ENCODE peak calls at places on chromosomes 13 and 19, in nine cellular contexts. V is K562; A is tibial nerve; G is CD4-positive, alpha-beta T cell; E is CD4-positive, CD25-positive, alpha-beta regulatory T cell; J is brain microvascular endothelial cell; Z is GM12878; M is thoracic aorta; B is CD4-positive, alpha-beta memory T cell. F is an unnamed sample.

GRCh38 chr19:29396925-29397324 is 128.9 kb upstream of the VSTM2B start:
- DNase-seq in G (no peak), E (no peak), M (no peak), A (no peak), B (no peak), V (no peak), Z (no peak), J (no peak), F (no peak)

GRCh38 chr19:30447276-30447870 is 75.2 kb downstream of the ZNF536 start:
- DNase-seq in G (no peak), V (no peak), M (no peak), E (no peak), B (no peak), A (no peak), Z (no peak), J (no peak), F (no peak)

GRCh38 chr19:4059931-4060620 is 6.6 kb downstream of the ZBTB7A start:
- DNase-seq in J (no peak), A (peak), G (peak), Z (peak), V (peak), M (no peak), B (peak), E (peak), F (no peak)

GRCh38 chr13:113665582-113666323 is 1.3 kb upstream of the GRK1 start:
- DNase-seq in V (no peak), B (no peak), G (no peak), M (no peak), J (no peak), A (peak), E (no peak), Z (no peak), F (peak)

GRCh38 chr19:42250249-42250665 is 4.7 kb downstream of the ERF start:
- DNase-seq in Z (no peak), A (no peak), J (no peak), E (no peak), M (no peak), V (no peak), G (no peak), B (no peak), F (no peak)

GRCh38 chr19:39297931-39298634 is 1.9 kb downstream of the IFNL1 start:
- DNase-seq in E (peak), J (no peak), B (peak), A (no peak), G (peak), Z (no peak), M (no peak), V (no peak), F (no peak)

GRCh38 chr19:39970424-39970673 is 616 bp upstream of the PSMC4 start:
- DNase-seq in B (no peak), M (no peak), Z (peak), V (no peak), J (no peak), A (no peak), E (no peak), G (no peak), F (no peak)

GRCh38 chr13:59230484-59231264 is 933.1 kb downstream of the DIAPH3 start:
- DNase-seq in J (no peak), A (no peak), E (no peak), Z (no peak), B (no peak), G (no peak), M (no peak), V (no peak), F (no peak)

GRCh38 chr13:49488563-49488962 is 7.2 kb upstream of the PHF11 start:
- DNase-seq in J (no peak), B (no peak), V (no peak), A (no peak), M (no peak), G (no peak), E (no peak), Z (no peak), F (no peak)

GRCh38 chr19:46192990-46193650 is 36.4 kb upstream of the IGFL1 start:
- DNase-seq in Z (no peak), G (no peak), J (peak), B (no peak), A (no peak), E (peak), M (no peak), V (peak), F (no peak)

GRCh38 chr13:68099616-68100015 is 869.5 kb upstream of the PCDH9 start:
- DNase-seq in E (no peak), A (no peak), B (no peak), V (no peak), G (no peak), J (peak), Z (no peak), M (no peak), F (no peak)

GRCh38 chr13:114112826-114113322 is 19.5 kb downstream of the RASA3 start:
- DNase-seq in V (no peak), Z (no peak), G (peak), J (no peak), B (no peak), A (peak), E (no peak), M (no peak), F (peak)

GRCh38 chr13:24670174-24670573 is 10.0 kb upstream of the ATP12A start:
- DNase-seq in E (no peak), Z (no peak), G (no peak), A (no peak), J (no peak), B (no peak), V (no peak), M (no peak), F (no peak)

GRCh38 chr13:88068975-88069374 is 397.8 kb downstream of the SLITRK5 start:
- DNase-seq in V (no peak), A (no peak), B (no peak), M (no peak), J (no peak), Z (no peak), E (no peak), G (no peak), F (peak)

GRCh38 chr19:55094456-55095259 is 19.0 kb downstream of the EPS8L1 start:
- DNase-seq in J (no peak), V (no peak), M (no peak), A (no peak), Z (no peak), B (no peak), G (no peak), E (no peak), F (no peak)

GRCh38 chr13:112775791-112776279 is 86.0 kb downstream of the ATP11A start:
- DNase-seq in J (no peak), B (no peak), V (no peak), G (no peak), M (no peak), E (no peak), A (no peak), Z (no peak), F (peak)

GRCh38 chr19:52397310-52398090 is at the start of gene ZNF528:
- DNase-seq in B (peak), J (peak), V (peak), M (peak), G (peak), A (peak), E (peak), Z (peak), F (peak)

GRCh38 chr13:47798906-47799305 is 202.2 kb downstream of the SUCLA2 start:
- DNase-seq in M (no peak), V (no peak), A (no peak), Z (no peak), B (no peak), J (peak), E (peak), G (no peak), F (no peak)

GRCh38 chr19:51417107-51417806 is at the start of gene SIGLEC10:
- DNase-seq in A (no peak), J (no peak), G (no peak), Z (no peak), B (no peak), E (no peak), M (no peak), V (peak), F (no peak)

GRCh38 chr19:16326401-16327130 is 1.9 kb downstream of the KLF2 start:
- DNase-seq in G (peak), B (peak), J (no peak), Z (no peak), M (no peak), E (peak), V (no peak), A (no peak), F (no peak)

GRCh38 chr13:50990540-50991506 is 81.2 kb downstream of the RNASEH2B start:
- DNase-seq in J (peak), E (no peak), M (no peak), B (no peak), A (peak), V (no peak), Z (no peak), G (no peak), F (peak)

GRCh38 chr19:49333426-49334288 is 1.5 kb upstream of the CD37 start:
- DNase-seq in B (peak), E (peak), Z (peak), G (peak), V (no peak), J (no peak), M (no peak), A (no peak), F (no peak)

GRCh38 chr13:40477623-40478608 is 188.5 kb downstream of the FOXO1 start:
- DNase-seq in M (no peak), E (no peak), G (no peak), J (peak), A (peak), Z (no peak), V (no peak), B (no peak), F (no peak)

GRCh38 chr19:46904114-46905060 is 43.6 kb downstream of the ARHGAP35 start:
- DNase-seq in J (peak), M (no peak), E (no peak), B (no peak), V (no peak), A (no peak), G (no peak), Z (no peak), F (no peak)

GRCh38 chr19:5091576-5092215 is 122.8 kb downstream of the KDM4B start:
- DNase-seq in G (no peak), Z (no peak), A (no peak), E (no peak), V (peak), J (no peak), M (no peak), B (no peak), F (peak)

GRCh38 chr19:4441994-4442845 is 15.4 kb downstream of the UBXN6 start:
- DNase-seq in A (no peak), Z (no peak), J (no peak), E (no peak), M (no peak), B (no peak), V (no peak), G (no peak), F (no peak)

GRCh38 chr19:52492201-52492960 is 35.1 kb upstream of the ZNF808 start:
- DNase-seq in A (no peak), M (no peak), E (peak), J (no peak), Z (no peak), V (peak), G (no peak), B (no peak), F (no peak)

GRCh38 chr19:45468159-45468651 is 409 bp downstream of the FOSB start:
- DNase-seq in E (peak), M (no peak), J (peak), A (no peak), B (no peak), V (no peak), Z (no peak), G (peak), F (peak)

GRCh38 chr19:1474765-1475351 is 4.2 kb downstream of the C19orf25 start:
- DNase-seq in J (no peak), A (no peak), Z (no peak), E (no peak), V (no peak), B (no peak), M (no peak), G (no peak), F (no peak)

GRCh38 chr13:111512707-111513106 is 192.3 kb downstream of the TEX29 start:
- DNase-seq in B (no peak), A (no peak), Z (no peak), G (no peak), V (no peak), M (no peak), E (no peak), J (no peak), F (no peak)

GRCh38 chr19:30651066-30651465 is 278.9 kb downstream of the ZNF536 start:
- DNase-seq in B (no peak), V (no peak), Z (no peak), E (no peak), A (no peak), J (no peak), M (no peak), G (no peak), F (no peak)

GRCh38 chr13:46173656-46174055 is 8.3 kb downstream of the LCP1 start:
- DNase-seq in E (no peak), G (no peak), B (no peak), Z (no peak), M (no peak), J (no peak), A (no peak), V (no peak), F (no peak)

GRCh38 chr13:113805431-113806103 is 46.5 kb downstream of the TMEM255B start:
- DNase-seq in Z (no peak), A (no peak), G (no peak), B (no peak), E (no peak), J (no peak), V (no peak), M (no peak), F (no peak)

GRCh38 chr13:98821372-98822237 is 69.1 kb upstream of the SLC15A1 start:
- DNase-seq in J (no peak), V (no peak), G (no peak), B (no peak), Z (no peak), M (no peak), A (no peak), E (no peak), F (no peak)

GRCh38 chr19:44747739-44748425 is 626 bp upstream of the BCL3 start:
- DNase-seq in M (no peak), B (no peak), A (no peak), V (no peak), J (no peak), Z (no peak), E (no peak), G (peak), F (no peak)

GRCh38 chr13:28534210-28534609 is 39.3 kb upstream of the FLT1 start:
- DNase-seq in M (no peak), E (no peak), J (no peak), B (no peak), A (no peak), G (no peak), V (no peak), Z (no peak), F (no peak)

GRCh38 chr13:40446365-40446764 is 220.1 kb downstream of the FOXO1 start:
- DNase-seq in A (no peak), E (no peak), V (no peak), J (no peak), M (no peak), G (no peak), Z (no peak), B (no peak), F (no peak)

GRCh38 chr13:92842145-92842544 is 384.5 kb upstream of the GPC6 start:
- DNase-seq in G (no peak), Z (no peak), E (no peak), A (no peak), J (peak), M (no peak), V (no peak), B (no peak), F (no peak)

GRCh38 chr13:31848621-31849020 is 109.3 kb downstream of the RXFP2 start:
- DNase-seq in M (no peak), E (no peak), A (no peak), G (no peak), B (no peak), Z (no peak), J (no peak), V (no peak), F (no peak)

GRCh38 chr19:29841209-29841558 is 29.4 kb downstream of the CCNE1 start:
- DNase-seq in M (no peak), E (no peak), V (no peak), J (peak), A (no peak), G (no peak), Z (no peak), B (no peak), F (no peak)

DNA sequence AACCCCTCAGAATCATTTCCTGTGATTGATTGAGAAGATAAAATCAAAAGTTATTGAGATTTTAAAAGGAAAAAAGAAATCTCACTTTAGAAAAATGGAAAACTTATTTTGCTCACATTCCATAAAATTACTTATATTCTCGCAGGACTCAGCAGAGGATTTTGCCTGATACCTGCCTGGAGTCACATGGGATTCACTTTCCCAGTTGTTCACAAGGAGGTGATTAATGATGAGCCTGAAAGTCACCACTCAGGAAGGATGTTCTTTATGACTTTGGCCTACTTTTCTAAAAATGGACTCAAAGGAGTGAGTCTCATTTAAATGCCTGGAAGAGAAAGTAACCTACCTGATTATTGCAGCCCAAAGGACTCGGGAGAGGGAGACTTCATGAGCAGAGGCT is 34.5 kb upstream of the FAM216B start:
- DNase-seq in E (no peak), B (no peak), G (no peak), M (no peak), V (no peak), J (no peak), Z (no peak), A (no peak), F (no peak)
- H3K27ac ChIP-seq in E (no peak), B (no peak), G (no peak), M (no peak), V (no peak), J (peak), Z (no peak), A (no peak), F (no peak)

DNA sequence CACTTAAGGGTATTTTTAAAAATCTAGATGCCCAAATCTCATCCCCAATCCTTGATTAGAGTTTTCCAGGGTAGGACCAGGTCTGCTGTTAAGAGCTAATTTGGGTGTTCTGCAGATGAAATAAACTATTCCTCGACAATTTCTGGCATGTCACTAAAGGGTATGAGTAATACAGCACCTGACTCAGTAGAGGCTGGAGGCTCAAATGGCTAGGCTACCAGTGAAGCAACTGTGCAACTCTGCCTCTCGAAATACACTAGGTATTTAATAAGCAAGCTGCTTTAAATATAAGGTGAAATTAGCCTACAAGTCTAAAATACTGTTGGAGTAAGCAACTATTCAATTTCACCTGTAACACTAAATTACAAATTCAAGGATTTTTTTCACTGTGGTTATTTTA is 1.5 kb downstream of the RNF6 start:
- DNase-seq in G (no peak), E (no peak), A (no peak), J (peak), Z (no peak), B (no peak), V (no peak), M (no peak), F (no peak)
- H3K27ac ChIP-seq in G (no peak), E (no peak), A (no peak), J (no peak), Z (peak), B (peak), V (peak), M (no peak), F (no peak)

GRCh38 chr19:13302521-13303270 is 152.5 kb downstream of the IER2 start:
- DNase-seq in G (no peak), E (no peak), B (no peak), A (no peak), J (no peak), Z (no peak), M (no peak), V (no peak), F (no peak)
- H3K27ac ChIP-seq in G (no peak), E (no peak), B (no peak), A (no peak), J (no peak), Z (no peak), M (no peak), V (no peak), F (no peak)

GRCh38 chr13:34224877-34225276 is 406.9 kb downstream of the RFC3 start:
- DNase-seq in E (no peak), B (no peak), Z (no peak), M (no peak), V (no peak), G (no peak), A (no peak), J (no peak), F (no peak)
- H3K27ac ChIP-seq in E (no peak), B (no peak), Z (no peak), M (no peak), V (no peak), G (no peak), A (no peak), J (no peak), F (no peak)

DNA sequence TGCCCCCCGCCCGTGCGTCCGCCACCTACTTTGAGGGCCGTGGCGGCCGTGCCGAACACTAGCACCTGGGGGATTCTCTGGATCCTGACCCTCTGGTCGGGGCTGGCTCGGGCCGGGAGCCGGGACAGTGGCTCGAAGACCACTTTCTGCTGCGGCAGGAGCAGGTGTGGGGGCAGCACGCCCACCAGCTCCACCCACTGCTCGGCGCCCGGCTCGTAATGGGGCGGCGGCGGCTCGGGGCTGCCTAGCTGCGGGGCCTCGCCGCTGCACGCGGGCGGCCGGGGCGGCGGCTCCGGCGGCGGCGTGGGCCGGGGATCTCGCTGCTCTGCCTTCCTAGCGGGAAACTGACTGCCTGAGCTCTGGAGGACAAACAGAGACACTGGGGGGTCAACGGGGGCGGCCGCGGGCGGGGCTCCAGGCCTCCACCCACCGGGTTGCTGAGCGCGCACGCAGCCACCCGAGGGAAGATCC is 26.4 kb downstream of the DCAF15 start:
- DNase-seq in B (no peak), Z (no peak), V (peak), J (no peak), E (no peak), A (no peak), G (no peak), M (no peak), F (no peak)
- H3K27ac ChIP-seq in B (no peak), Z (no peak), V (no peak), J (no peak), E (peak), A (peak), G (no peak), M (no peak), F (no peak)